ENCODE peak calls at places on chromosomes 2 and 18, in eight cellular contexts. O is fibroblast of mammary gland; V is LNCaP clone FGC; H is stimulated activated CD4-positive, alpha-beta T cell treated with anti-CD3 and anti-CD28 coated beads, Interleukin-15, amount 100 ng/mL, for 24 hours; K is T-helper 1 cell; B is iris pigment epithelial cell; E is pons; Z is NCI-H460. I is an unnamed sample.

GRCh38 chr2:19752500-19752899 is 149.3 kb downstream of the TTC32 start:
- DNase-seq in K (no peak), H (no peak), O (no peak), B (no peak), E (no peak), Z (no peak), V (no peak), I (no peak)

GRCh38 chr2:45218931-45219339 is 209.7 kb upstream of the SIX2 start:
- DNase-seq in V (peak), B (no peak), O (no peak), E (no peak), Z (no peak), K (no peak), H (no peak), I (no peak)

GRCh38 chr2:62178741-62179271 is 17.1 kb upstream of the B3GNT2 start:
- DNase-seq in H (no peak), K (no peak), E (peak), O (peak), B (peak), Z (no peak), V (no peak), I (no peak)

GRCh38 chr2:236638707-236639106 is 69.1 kb downstream of the ACKR3 start:
- DNase-seq in O (no peak), Z (no peak), K (no peak), H (no peak), B (no peak), E (no peak), V (no peak), I (no peak)

GRCh38 chr18:8365006-8365405 is 244.2 kb upstream of the RAB12 start:
- DNase-seq in V (no peak), E (no peak), H (no peak), O (no peak), Z (no peak), K (no peak), B (no peak), I (no peak)

GRCh38 chr2:235116885-235117492 is 165.2 kb downstream of the SH3BP4 start:
- DNase-seq in B (peak), V (no peak), E (peak), Z (peak), K (no peak), O (peak), H (no peak), I (peak)

GRCh38 chr2:124586835-124587234 is 561.7 kb downstream of the CNTNAP5 start:
- DNase-seq in O (no peak), Z (no peak), K (no peak), E (no peak), H (no peak), V (no peak), B (no peak), I (no peak)

GRCh38 chr2:67974564-67975430 is 88.0 kb downstream of the C1D start:
- DNase-seq in H (no peak), Z (no peak), V (no peak), B (no peak), O (peak), K (no peak), E (peak), I (no peak)

GRCh38 chr2:168961450-168962229 is 60.5 kb downstream of the G6PC2 start:
- DNase-seq in K (peak), V (peak), B (peak), E (peak), H (peak), Z (peak), O (peak), I (peak)

GRCh38 chr2:238569415-238570195 is 142.9 kb downstream of the ASB1 start:
- DNase-seq in E (no peak), H (no peak), V (no peak), O (no peak), K (no peak), Z (no peak), B (no peak), I (no peak)

GRCh38 chr18:45688113-45688512 is 35.9 kb upstream of the SLC14A1 start:
- DNase-seq in V (no peak), O (no peak), E (no peak), B (peak), K (no peak), H (no peak), Z (no peak), I (no peak)

GRCh38 chr2:96195410-96196071 is 13.1 kb downstream of the STARD7 start:
- DNase-seq in H (no peak), V (no peak), K (no peak), E (no peak), O (peak), B (peak), Z (no peak), I (peak)

GRCh38 chr2:189109921-189110397 is 69.6 kb downstream of the COL5A2 start:
- DNase-seq in B (peak), E (peak), V (no peak), K (no peak), H (no peak), Z (no peak), O (no peak), I (no peak)

GRCh38 chr2:64212801-64213321 is 68.6 kb upstream of the PELI1 start:
- DNase-seq in Z (no peak), O (peak), K (no peak), B (peak), H (peak), V (no peak), E (no peak), I (peak)

GRCh38 chr2:153163055-153163454 is 315.5 kb downstream of the RPRM start:
- DNase-seq in O (peak), V (peak), Z (peak), K (no peak), B (peak), E (peak), H (peak), I (peak)

GRCh38 chr2:231347081-231347480 is 48.4 kb upstream of the B3GNT7 start:
- DNase-seq in H (no peak), E (no peak), V (no peak), B (no peak), O (no peak), Z (no peak), K (no peak), I (peak)

GRCh38 chr2:8408560-8409460 is 273.0 kb upstream of the ID2 start:
- DNase-seq in O (no peak), E (peak), B (no peak), K (no peak), Z (no peak), H (peak), V (no peak), I (no peak)

GRCh38 chr18:27797484-27797883 is 379.4 kb downstream of the CDH2 start:
- DNase-seq in K (no peak), E (no peak), O (no peak), H (no peak), Z (no peak), B (no peak), V (no peak), I (no peak)

GRCh38 chr18:7856733-7857132 is 289.6 kb downstream of the PTPRM start:
- DNase-seq in K (no peak), E (no peak), H (no peak), O (no peak), Z (no peak), B (peak), V (no peak), I (no peak)

GRCh38 chr2:58137221-58137620 is 90.6 kb downstream of the VRK2 start:
- DNase-seq in B (peak), E (peak), Z (no peak), K (no peak), O (peak), H (no peak), V (no peak), I (no peak)

GRCh38 chr18:13366131-13366530 is 147.6 kb downstream of the LDLRAD4 start:
- DNase-seq in E (no peak), O (no peak), Z (no peak), K (no peak), B (no peak), H (no peak), V (no peak), I (no peak)

GRCh38 chr18:2916184-2916583 is 69.4 kb downstream of the EMILIN2 start:
- DNase-seq in E (no peak), V (no peak), K (no peak), H (no peak), B (no peak), Z (no peak), O (no peak), I (no peak)

GRCh38 chr2:183349046-183349445 is 224.8 kb downstream of the NUP35 start:
- DNase-seq in E (peak), B (no peak), Z (no peak), O (no peak), V (no peak), K (no peak), H (no peak), I (no peak)